ENCODE peak calls at places on chromosomes 13 and 19, in seven cellular contexts. W, E, L, C, H, I and X are unnamed samples.

GRCh38 chr13:36251528-36251927 is 37.2 kb upstream of the SOHLH2 start:
- DNase-seq in W (peak; percentile 13), E (no peak), L (no peak), C (no peak), H (no peak), I (no peak), X (no peak)

GRCh38 chr13:97574926-97575325 is 141.0 kb downstream of the RAP2A start:
- DNase-seq in W (peak; percentile 65), E (peak; percentile 55), L (no peak), C (no peak), H (peak; percentile 21), I (no peak), X (no peak)

GRCh38 chr19:16384688-16385087 is 60.1 kb downstream of the KLF2 start:
- DNase-seq in W (no peak), E (no peak), L (no peak), C (no peak), H (peak; percentile 43), I (peak; percentile 96), X (no peak)

GRCh38 chr13:95676100-95676774 is 702 bp upstream of the DNAJC3 start:
- DNase-seq in W (peak; percentile 27), E (peak; percentile 68), L (no peak), C (no peak), H (no peak), I (peak; percentile 26), X (peak; percentile 64)

GRCh38 chr13:28854657-28855056 is 34.5 kb downstream of the MTUS2 start:
- DNase-seq in W (no peak), E (no peak), L (no peak), C (no peak), H (no peak), I (no peak), X (no peak)

GRCh38 chr19:51600940-51601575 is 29.1 kb downstream of the SIGLEC5 start:
- DNase-seq in W (no peak), E (peak; percentile 74), L (peak; percentile 51), C (no peak), H (no peak), I (no peak), X (no peak)

GRCh38 chr13:35349673-35350278 is 126.7 kb downstream of the MAB21L1 start:
- DNase-seq in W (peak; percentile 4), E (no peak), L (no peak), C (no peak), H (no peak), I (no peak), X (no peak)

GRCh38 chr19:31039151-31039550 is 310.1 kb downstream of the TSHZ3 start:
- DNase-seq in W (no peak), E (no peak), L (no peak), C (no peak), H (no peak), I (no peak), X (no peak)

GRCh38 chr13:45367358-45367757 is 26.4 kb upstream of the TPT1 start:
- DNase-seq in W (peak; percentile 76), E (peak; percentile 94), L (peak; percentile 89), C (no peak), H (peak; percentile 28), I (peak; percentile 54), X (peak; percentile 70)

GRCh38 chr13:83221813-83222241 is 660.4 kb downstream of the SLITRK1 start:
- DNase-seq in W (peak; percentile 64), E (no peak), L (no peak), C (no peak), H (no peak), I (no peak), X (no peak)

GRCh38 chr13:113800576-113800926 is 41.5 kb downstream of the TMEM255B start:
- DNase-seq in W (no peak), E (no peak), L (no peak), C (no peak), H (no peak), I (no peak), X (no peak)

GRCh38 chr13:110472904-110473563 is 88.5 kb downstream of the RAB20 start:
- DNase-seq in W (no peak), E (no peak), L (no peak), C (no peak), H (no peak), I (no peak), X (peak; percentile 44)

GRCh38 chr13:46577656-46578589 is 25.0 kb downstream of the LRCH1 start:
- DNase-seq in W (no peak), E (no peak), L (no peak), C (no peak), H (no peak), I (no peak), X (no peak)

GRCh38 chr19:5017235-5017634 is 48.3 kb downstream of the KDM4B start:
- DNase-seq in W (no peak), E (no peak), L (no peak), C (no peak), H (no peak), I (no peak), X (no peak)

GRCh38 chr13:23069571-23069970 is 111.2 kb upstream of the SGCG start:
- DNase-seq in W (peak; percentile 84), E (no peak), L (no peak), C (no peak), H (no peak), I (no peak), X (no peak)

GRCh38 chr19:934865-935422 is 9.1 kb downstream of the ARID3A start:
- DNase-seq in W (peak; percentile 82), E (peak; percentile 80), L (peak; percentile 48), C (no peak), H (peak; percentile 88), I (peak; percentile 99), X (peak; percentile 95)

GRCh38 chr13:30044932-30045331 is 194.5 kb upstream of the UBL3 start:
- DNase-seq in W (no peak), E (no peak), L (no peak), C (no peak), H (no peak), I (no peak), X (no peak)

GRCh38 chr19:1608414-1609391 is 3.4 kb upstream of the UQCR11 start:
- DNase-seq in W (no peak), E (peak; percentile 77), L (peak; percentile 68), C (no peak), H (no peak), I (peak; percentile 31), X (no peak)

GRCh38 chr13:35213911-35214310 is 262.6 kb downstream of the MAB21L1 start:
- DNase-seq in W (no peak), E (no peak), L (no peak), C (no peak), H (no peak), I (no peak), X (no peak)

GRCh38 chr19:34838753-34839431 is 65.9 kb upstream of the ZNF599 start:
- DNase-seq in W (peak; percentile 1), E (peak; percentile 62), L (no peak), C (peak; percentile 18), H (no peak), I (no peak), X (no peak)

GRCh38 chr13:25654332-25654731 is 282.6 kb downstream of the ATP8A2 start:
- DNase-seq in W (no peak), E (no peak), L (no peak), C (no peak), H (no peak), I (no peak), X (no peak)

GRCh38 chr13:75935805-75936204 is 299.7 kb downstream of the LMO7 start:
- DNase-seq in W (no peak), E (no peak), L (no peak), C (no peak), H (no peak), I (no peak), X (no peak)

GRCh38 chr19:15696654-15697194 is 23.8 kb downstream of the CYP4F12 start:
- DNase-seq in W (no peak), E (no peak), L (no peak), C (no peak), H (no peak), I (no peak), X (no peak)

GRCh38 chr13:98307744-98308524 is 130.9 kb upstream of the RNF113B start:
- DNase-seq in W (peak; percentile 82), E (no peak), L (no peak), C (no peak), H (peak; percentile 25), I (peak; percentile 38), X (no peak)

GRCh38 chr19:15181394-15181793 is 19.4 kb downstream of the NOTCH3 start:
- DNase-seq in W (no peak), E (no peak), L (no peak), C (no peak), H (no peak), I (no peak), X (no peak)

GRCh38 chr19:45078390-45079062 is 534 bp upstream of the GEMIN7 start:
- DNase-seq in W (no peak), E (no peak), L (no peak), C (no peak), H (no peak), I (no peak), X (no peak)
- H3K4me1 ChIP-seq in W (peaks cover 6% of the 10 kb centered on the region), E (no peaks in the 10 kb centered on the region), L (peaks cover 46% of the 10 kb centered on the region), C (peaks cover 13% of the 10 kb centered on the region), H (peaks cover 50% of the 10 kb centered on the region), I (peaks cover 12% of the 10 kb centered on the region), X (peaks cover 47% of the 10 kb centered on the region)

GRCh38 chr19:17526922-17527321 is 15.5 kb downstream of the PGLS start:
- DNase-seq in W (no peak), E (peak; percentile 90), L (no peak), C (no peak), H (no peak), I (no peak), X (no peak)

GRCh38 chr19:17529239-17530158 is 18.1 kb downstream of the PGLS start:
- DNase-seq in W (no peak), E (no peak), L (no peak), C (no peak), H (no peak), I (no peak), X (no peak)

GRCh38 chr19:17525141-17525540 is 13.7 kb downstream of the PGLS start:
- DNase-seq in W (no peak), E (no peak), L (no peak), C (no peak), H (no peak), I (no peak), X (no peak)

GRCh38 chr19:17528610-17529009 is 17.2 kb downstream of the PGLS start:
- DNase-seq in W (no peak), E (no peak), L (no peak), C (no peak), H (no peak), I (no peak), X (no peak)

GRCh38 chr19:17527326-17527725 is 15.9 kb downstream of the PGLS start:
- DNase-seq in W (no peak), E (no peak), L (no peak), C (no peak), H (no peak), I (no peak), X (no peak)
- H3K4me1 ChIP-seq in W (no peaks in the 10 kb centered on the region), E (no peaks in the 10 kb centered on the region), L (peaks cover 38% of the 10 kb centered on the region), C (peaks cover 7% of the 10 kb centered on the region), H (peaks cover 12% of the 10 kb centered on the region), I (no peaks in the 10 kb centered on the region), X (peaks cover 20% of the 10 kb centered on the region)

GRCh38 chr19:38172001-38172400 is 52.0 kb downstream of the DPF1 start:
- DNase-seq in W (no peak), E (no peak), L (no peak), C (no peak), H (peak; percentile 41), I (no peak), X (no peak)
- H3K4me1 ChIP-seq in W (no peaks in the 10 kb centered on the region), E (no peaks in the 10 kb centered on the region), L (no peaks in the 10 kb centered on the region), C (peaks cover 4% of the 10 kb centered on the region), H (peaks cover 12% of the 10 kb centered on the region), I (no peaks in the 10 kb centered on the region), X (no peaks in the 10 kb centered on the region)

DNA sequence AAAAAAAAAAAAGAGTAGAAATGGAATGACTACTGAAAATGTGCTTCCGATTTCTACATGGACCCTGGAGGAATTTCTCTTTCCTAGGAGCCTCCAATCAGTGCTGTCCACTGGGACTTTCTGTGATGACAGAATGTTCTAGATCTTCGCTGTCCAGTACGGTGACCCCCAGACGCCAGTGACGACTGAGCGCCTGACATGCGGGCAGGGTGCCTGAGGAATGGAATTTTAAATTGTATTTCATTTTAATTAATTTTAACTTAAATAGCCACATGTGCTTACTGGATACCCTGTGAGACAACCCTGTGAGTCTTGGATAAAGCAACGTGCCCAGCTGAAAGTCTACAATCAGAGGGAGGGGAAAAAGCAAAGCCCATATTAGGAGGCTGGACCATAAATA is 4.1 kb upstream of the TLE6 start:
- DNase-seq in W (no peak), E (no peak), L (no peak), C (no peak), H (peak; percentile 66), I (peak; percentile 28), X (no peak)
- H3K4me1 ChIP-seq in W (peaks cover 6% of the 10 kb centered on the region), E (no peaks in the 10 kb centered on the region), L (peaks cover 16% of the 10 kb centered on the region), C (peaks cover 24% of the 10 kb centered on the region), H (peaks cover 99% of the 10 kb centered on the region), I (peaks cover 46% of the 10 kb centered on the region), X (peaks cover 92% of the 10 kb centered on the region)